ENCODE peak calls at places on chromosomes 16 and 17, in six cellular contexts. J is EL; W is WTC11; V is activated CD8-positive, alpha-beta T cell treated with anti-CD3 and anti-CD28 coated beads for 36 hours; R is psoas muscle; S is heart right ventricle. K is an unnamed sample.

GRCh38 chr16:60432472-60432871 is 1603.8 kb downstream of the CDH8 start:
- DNase-seq in J (no peak), S (no peak), R (no peak), V (no peak), W (no peak), K (no peak)

GRCh38 chr16:89077076-89077475 is 16.6 kb upstream of the ACSF3 start:
- DNase-seq in J (no peak), W (no peak), V (no peak), R (no peak), S (no peak), K (no peak)

GRCh38 chr17:43702636-43703035 is 40.9 kb upstream of the MEOX1 start:
- DNase-seq in J (peak), V (peak), S (no peak), R (no peak), W (peak), K (peak)

GRCh38 chr16:67862623-67863583 is 9.9 kb upstream of the EDC4 start:
- DNase-seq in V (no peak), W (no peak), R (peak), J (no peak), S (peak), K (no peak)

GRCh38 chr16:3000540-3000939 is 12.2 kb upstream of the CLDN9 start:
- DNase-seq in J (no peak), V (no peak), S (no peak), R (no peak), W (no peak), K (no peak)

GRCh38 chr17:58331815-58332719 is 3.5 kb upstream of the TSPOAP1 start:
- DNase-seq in S (peak), W (peak), R (peak), J (no peak), V (peak), K (peak)

GRCh38 chr17:46150216-46150963 is 42.8 kb downstream of the KANSL1 start:
- DNase-seq in S (no peak), W (no peak), V (no peak), J (no peak), R (no peak), K (no peak)

GRCh38 chr16:79272141-79272577 is 328.4 kb downstream of the MAF start:
- DNase-seq in W (no peak), S (no peak), V (peak), R (no peak), J (no peak), K (peak)

GRCh38 chr16:80804451-80805383 is at the start of gene CDYL2:
- DNase-seq in W (peak), V (peak), J (peak), R (no peak), S (peak), K (peak)

GRCh38 chr16:85557976-85558589 is 55.0 kb upstream of the GSE1 start:
- DNase-seq in R (no peak), S (no peak), J (no peak), V (no peak), W (no peak), K (peak)

GRCh38 chr17:80192268-80192667 is 22.4 kb downstream of the CARD14 start:
- DNase-seq in R (no peak), S (no peak), W (no peak), V (no peak), J (no peak), K (no peak)

GRCh38 chr17:17067277-17067676 is 25.0 kb downstream of the MPRIP start:
- DNase-seq in S (no peak), J (peak), V (no peak), R (no peak), W (no peak), K (no peak)

GRCh38 chr17:73469311-73469710 is 157.5 kb upstream of the CDC42EP4 start:
- DNase-seq in V (no peak), S (no peak), W (no peak), J (no peak), R (no peak), K (no peak)

K was measured in GM12865.